ENCODE peak calls at places on chromosomes 4 and X, in four cellular contexts. I is foreskin fibroblast, K is HT1080, J is esophagus squamous epithelium. S is an unnamed sample.

GRCh38 chr4:156137971-156138581 is 184.4 kb upstream of the CTSO start:
- DNase-seq in I (no peak), K (no peak), J (no peak), S (no peak)

GRCh38 chrX:17919896-17920446 is 58.9 kb upstream of the RAI2 start:
- DNase-seq in I (no peak), K (no peak), J (no peak), S (no peak)

GRCh38 chr4:167233523-167234387 is 539 bp downstream of the SPOCK3 start:
- DNase-seq in I (peak), K (no peak), J (no peak), S (no peak)

GRCh38 chr4:94546949-94547348 is 95.2 kb downstream of the PDLIM5 start:
- DNase-seq in I (no peak), K (no peak), J (no peak), S (no peak)

GRCh38 chrX:72060196-72060974 is 71.3 kb downstream of the RTL5 start:
- DNase-seq in I (no peak), K (no peak), J (no peak), S (no peak)

GRCh38 chrX:20968996-20969395 is 405.2 kb upstream of the CNKSR2 start:
- DNase-seq in I (no peak), K (peak), J (no peak), S (no peak)

GRCh38 chr4:119093042-119093827 is 42.4 kb upstream of the MYOZ2 start:
- DNase-seq in I (peak), K (no peak), J (no peak), S (no peak)

GRCh38 chr4:40264497-40264896 is 67.7 kb downstream of the RHOH start:
- DNase-seq in I (peak), K (peak), J (no peak), S (no peak)

GRCh38 chr4:39706334-39706733 is 8.4 kb downstream of the UBE2K start:
- DNase-seq in I (peak), K (peak), J (no peak), S (peak)

GRCh38 chrX:153598541-153599191 is at the start of gene CCNQ:
- DNase-seq in I (peak), K (no peak), J (no peak), S (no peak)

GRCh38 chr4:140309124-140309870 is 64.1 kb upstream of the SCOC start:
- DNase-seq in I (peak), K (peak), J (no peak), S (no peak)

GRCh38 chrX:46325312-46325877 is 219.8 kb downstream of the ZNF674 start:
- DNase-seq in I (peak), K (peak), J (no peak), S (peak)

GRCh38 chr4:6464842-6465588 is 7.4 kb downstream of the PPP2R2C start:
- DNase-seq in I (no peak), K (peak), J (no peak), S (no peak)

GRCh38 chr4:85929926-85930325 is 429.9 kb downstream of the MAPK10 start:
- DNase-seq in I (no peak), K (no peak), J (no peak), S (no peak)

GRCh38 chr4:184100297-184100885 is 117.3 kb downstream of the ENPP6 start:
- DNase-seq in I (no peak), K (no peak), J (no peak), S (no peak)

GRCh38 chr4:20761826-20762225 is 61.6 kb downstream of the PACRGL start:
- DNase-seq in I (no peak), K (no peak), J (no peak), S (no peak)

GRCh38 chr4:37463457-37463856 is 218.9 kb downstream of the NWD2 start:
- DNase-seq in I (no peak), K (no peak), J (no peak), S (no peak)

GRCh38 chr4:3384771-3385701 is 56.7 kb upstream of the HGFAC start:
- DNase-seq in I (no peak), K (no peak), J (no peak), S (no peak)

GRCh38 chrX:68833855-68834331 is 5.1 kb downstream of the EFNB1 start:
- DNase-seq in I (no peak), K (no peak), J (no peak), S (no peak)

GRCh38 chrX:137550561-137551305 is 15.2 kb upstream of the ZIC3 start:
- DNase-seq in I (no peak), K (no peak), J (no peak), S (no peak)

GRCh38 chrX:84248226-84248625 is 60.2 kb upstream of the RPS6KA6 start:
- DNase-seq in I (peak), K (peak), J (no peak), S (peak)

GRCh38 chrX:99653352-99653751 is 756.7 kb downstream of the PCDH19 start:
- DNase-seq in I (no peak), K (no peak), J (no peak), S (no peak)

GRCh38 chr4:143531368-143531767 is 17.9 kb downstream of the SMARCA5 start:
- DNase-seq in I (peak), K (no peak), J (no peak), S (no peak)

GRCh38 chr4:8114456-8115202 is 44.0 kb downstream of the ABLIM2 start:
- DNase-seq in I (no peak), K (no peak), J (no peak), S (no peak)

GRCh38 chr4:88195666-88196365 is 37.4 kb upstream of the ABCG2 start:
- DNase-seq in I (no peak), K (no peak), J (no peak), S (no peak)

GRCh38 chrX:152907084-152907651 is 9.3 kb downstream of the ZNF185 start:
- DNase-seq in I (peak), K (no peak), J (no peak), S (no peak)

GRCh38 chr4:184475096-184475461 is 729 bp upstream of the IRF2 start:
- DNase-seq in I (peak), K (peak), J (peak), S (peak)

GRCh38 chrX:40809210-40809609 is 73.9 kb upstream of the MED14 start:
- DNase-seq in I (peak), K (peak), J (no peak), S (no peak)

GRCh38 chr4:48331577-48332340 is 9.6 kb upstream of the SLAIN2 start:
- DNase-seq in I (peak), K (peak), J (no peak), S (peak)

GRCh38 chr4:83516042-83516772 is 19.7 kb upstream of the GPAT3 start:
- DNase-seq in I (peak), K (peak), J (no peak), S (peak)

GRCh38 chr4:186032259-186032658 is 36.7 kb upstream of the TLR3 start:
- DNase-seq in I (no peak), K (no peak), J (no peak), S (no peak)

GRCh38 chr4:2811830-2812599 is 19.1 kb downstream of the SH3BP2 start:
- DNase-seq in I (peak), K (peak), J (peak), S (peak)

GRCh38 chrX:150365051-150365952 is 2.2 kb downstream of the MAMLD1 start:
- DNase-seq in I (peak), K (no peak), J (no peak), S (no peak)

GRCh38 chrX:63475200-63475599 is 124.1 kb upstream of the SPIN4 start:
- DNase-seq in I (peak), K (no peak), J (no peak), S (no peak)

GRCh38 chrX:31190221-31190975 is 118.6 kb upstream of the FTHL17 start:
- DNase-seq in I (no peak), K (no peak), J (no peak), S (no peak)

GRCh38 chr4:36082817-36083216 is 161.5 kb downstream of the ARAP2 start:
- DNase-seq in I (no peak), K (no peak), J (no peak), S (no peak)

GRCh38 chrX:15883540-15883863 is 28.9 kb upstream of the AP1S2 start:
- DNase-seq in I (no peak), K (no peak), J (no peak), S (no peak)

GRCh38 chrX:50648151-50648550 is 165.8 kb downstream of the SHROOM4 start:
- DNase-seq in I (no peak), K (peak), J (no peak), S (no peak)

GRCh38 chrX:69152398-69152797 is 12.9 kb downstream of the PJA1 start:
- DNase-seq in I (peak), K (no peak), J (no peak), S (no peak)

GRCh38 chr4:1230971-1231636 is 17.8 kb downstream of the CTBP1 start:
- DNase-seq in I (no peak), K (no peak), J (no peak), S (no peak)

S was measured in stromal cell of bone marrow.